ENCODE peak calls at places on chromosomes 7 and 10, in four cellular contexts. One of them, this sample, is unnamed.

GRCh38 chr10:36224431-36224985 is 582.4 kb upstream of the FZD8 start:
- DNase-seq in sigmoid colon: no peak
- DNase-seq in adrenal gland: no peak
- DNase-seq in transverse colon: no peak
- DNase-seq in this sample: no peak

GRCh38 chr10:78944658-78945333 is 124.0 kb upstream of the ZMIZ1 start:
- DNase-seq in sigmoid colon: peak; percentile 94
- DNase-seq in adrenal gland: peak; percentile 67
- DNase-seq in transverse colon: peak; percentile 56
- DNase-seq in this sample: peak; percentile 84

GRCh38 chr10:80046629-80047441 is 31.6 kb upstream of the TMEM254 start:
- DNase-seq in sigmoid colon: peak; percentile 79
- DNase-seq in adrenal gland: peak; percentile 70
- DNase-seq in transverse colon: peak; percentile 79
- DNase-seq in this sample: peak; percentile 62

GRCh38 chr10:96497391-96497790 is 16.3 kb downstream of the TLL2 start:
- DNase-seq in sigmoid colon: no peak
- DNase-seq in adrenal gland: no peak
- DNase-seq in transverse colon: no peak
- DNase-seq in this sample: no peak

GRCh38 chr7:75624134-75624832 is 114.5 kb downstream of the HIP1 start:
- DNase-seq in sigmoid colon: peak; percentile 78
- DNase-seq in adrenal gland: peak; percentile 40
- DNase-seq in transverse colon: peak; percentile 34
- DNase-seq in this sample: peak; percentile 31

GRCh38 chr7:65910237-65910636 is 37.4 kb downstream of the VKORC1L1 start:
- DNase-seq in sigmoid colon: no peak
- DNase-seq in adrenal gland: no peak
- DNase-seq in transverse colon: no peak
- DNase-seq in this sample: no peak

GRCh38 chr10:1123198-1123597 is 67.0 kb downstream of the WDR37 start:
- DNase-seq in sigmoid colon: no peak
- DNase-seq in adrenal gland: no peak
- DNase-seq in transverse colon: no peak
- DNase-seq in this sample: no peak

GRCh38 chr10:128281343-128281742 is 155.1 kb upstream of the MKI67 start:
- DNase-seq in sigmoid colon: no peak
- DNase-seq in adrenal gland: no peak
- DNase-seq in transverse colon: no peak
- DNase-seq in this sample: no peak

GRCh38 chr7:99553039-99553438 is 1.1 kb upstream of the FAM200A start:
- DNase-seq in sigmoid colon: no peak
- DNase-seq in adrenal gland: no peak
- DNase-seq in transverse colon: no peak
- DNase-seq in this sample: no peak

GRCh38 chr10:24449334-24449740 is 240.4 kb downstream of the KIAA1217 start:
- DNase-seq in sigmoid colon: no peak
- DNase-seq in adrenal gland: no peak
- DNase-seq in transverse colon: no peak
- DNase-seq in this sample: no peak

GRCh38 chr7:127189885-127190284 is 62.9 kb downstream of the GRM8 start:
- DNase-seq in sigmoid colon: no peak
- DNase-seq in adrenal gland: peak; percentile 27
- DNase-seq in transverse colon: no peak
- DNase-seq in this sample: no peak

GRCh38 chr7:79227035-79227434 is 226.4 kb downstream of the MAGI2 start:
- DNase-seq in sigmoid colon: no peak
- DNase-seq in adrenal gland: no peak
- DNase-seq in transverse colon: no peak
- DNase-seq in this sample: no peak

GRCh38 chr10:2990764-2991163 is 76.6 kb upstream of the PFKP start:
- DNase-seq in sigmoid colon: no peak
- DNase-seq in adrenal gland: no peak
- DNase-seq in transverse colon: no peak
- DNase-seq in this sample: no peak

GRCh38 chr10:126242352-126243260 is 145.7 kb downstream of the ADAM12 start:
- DNase-seq in sigmoid colon: no peak
- DNase-seq in adrenal gland: no peak
- DNase-seq in transverse colon: no peak
- DNase-seq in this sample: peak; percentile 44

GRCh38 chr7:2945171-2945570 is 98.5 kb downstream of the CARD11 start:
- DNase-seq in sigmoid colon: peak; percentile 10
- DNase-seq in adrenal gland: no peak
- DNase-seq in transverse colon: no peak
- DNase-seq in this sample: no peak

GRCh38 chr7:47394216-47394615 is 187.7 kb downstream of the TNS3 start:
- DNase-seq in sigmoid colon: peak; percentile 35
- DNase-seq in adrenal gland: no peak
- DNase-seq in transverse colon: no peak
- DNase-seq in this sample: peak; percentile 3

GRCh38 chr10:114491419-114491818 is 87.1 kb upstream of the AFAP1L2 start:
- DNase-seq in sigmoid colon: peak; percentile 81
- DNase-seq in adrenal gland: no peak
- DNase-seq in transverse colon: no peak
- DNase-seq in this sample: peak; percentile 60

GRCh38 chr7:123712619-123713018 is 36.2 kb downstream of the WASL start:
- DNase-seq in sigmoid colon: no peak
- DNase-seq in adrenal gland: no peak
- DNase-seq in transverse colon: no peak
- DNase-seq in this sample: no peak

GRCh38 chr10:103231047-103231551 is 14.6 kb upstream of the RPEL1 start:
- DNase-seq in sigmoid colon: no peak
- DNase-seq in adrenal gland: no peak
- DNase-seq in transverse colon: no peak
- DNase-seq in this sample: no peak
- H3K4me3 ChIP-seq in sigmoid colon: no peak overlapping the region
- H3K4me3 ChIP-seq in adrenal gland: no peak overlapping the region
- H3K4me3 ChIP-seq in transverse colon: no peak overlapping the region
- H3K4me3 ChIP-seq in this sample: no peak overlapping the region

GRCh38 chr10:84328303-84329093 is at the start of gene CCSER2:
- DNase-seq in sigmoid colon: peak; percentile 99
- DNase-seq in adrenal gland: peak; percentile 99
- DNase-seq in transverse colon: peak; percentile 99
- DNase-seq in this sample: peak; percentile 98
- TF ChIP-seq POLR2A in sigmoid colon: peak; percentile 28
- TF ChIP-seq POLR2A in adrenal gland: peak; percentile 93
- TF ChIP-seq POLR2A in transverse colon: peak; percentile 35
- TF ChIP-seq POLR2A in this sample: peak; percentile 97

GRCh38 chr7:27688056-27688455 is 25.4 kb upstream of the HIBADH start:
- DNase-seq in sigmoid colon: no peak
- DNase-seq in adrenal gland: no peak
- DNase-seq in transverse colon: no peak
- DNase-seq in this sample: no peak

GRCh38 chr7:27686315-27686714 is 23.6 kb upstream of the HIBADH start:
- DNase-seq in sigmoid colon: no peak
- DNase-seq in adrenal gland: no peak
- DNase-seq in transverse colon: no peak
- DNase-seq in this sample: no peak

GRCh38 chr7:27690649-27691048 is 28.0 kb upstream of the HIBADH start:
- DNase-seq in sigmoid colon: no peak
- DNase-seq in adrenal gland: no peak
- DNase-seq in transverse colon: no peak
- DNase-seq in this sample: no peak

GRCh38 chr7:27689878-27690164 is 27.1 kb upstream of the HIBADH start:
- DNase-seq in sigmoid colon: no peak
- DNase-seq in adrenal gland: no peak
- DNase-seq in transverse colon: no peak
- DNase-seq in this sample: no peak

DNA sequence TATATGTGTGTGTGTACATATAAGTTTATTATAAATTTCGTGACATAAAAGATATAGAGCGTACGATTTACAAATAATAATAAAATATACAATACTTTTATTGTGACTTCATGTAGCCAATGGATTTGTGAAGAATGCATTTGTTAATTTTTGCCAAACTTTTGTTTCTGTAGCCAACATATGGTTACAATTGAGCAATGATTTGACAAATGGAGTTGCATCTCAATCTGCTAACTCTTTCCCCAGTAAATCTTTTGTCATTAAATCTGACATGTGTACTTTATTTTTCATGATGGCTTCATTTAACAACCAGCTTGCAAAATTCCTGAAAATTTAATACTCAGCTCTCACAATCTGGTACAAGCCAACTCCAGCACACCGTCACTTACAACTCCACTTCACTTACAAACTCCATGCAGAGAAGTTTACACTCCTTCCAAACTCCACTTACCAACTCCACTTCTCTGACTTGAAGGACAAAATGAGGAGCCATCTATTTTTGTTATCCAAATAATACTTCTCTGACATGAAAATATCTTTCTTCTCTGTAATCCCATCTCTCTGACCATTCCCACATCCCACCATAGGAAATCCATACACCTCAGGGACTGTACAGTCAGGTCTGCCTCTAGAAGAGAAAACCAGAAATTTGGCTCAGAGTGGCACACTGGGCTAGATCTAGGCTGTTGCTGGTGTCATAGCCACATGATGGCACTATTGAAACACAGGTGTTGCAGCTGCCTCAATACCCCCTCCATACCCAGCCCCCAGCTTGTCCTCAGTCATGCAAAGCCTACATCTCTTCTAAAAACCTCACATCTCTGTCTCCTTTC is 26.6 kb upstream of the HIBADH start:
- DNase-seq in sigmoid colon: no peak
- DNase-seq in adrenal gland: peak; percentile 47
- DNase-seq in transverse colon: peak; percentile 17
- DNase-seq in this sample: no peak
- TF ChIP-seq CTCF in sigmoid colon: no peak
- TF ChIP-seq CTCF in adrenal gland: peak; percentile 44
- TF ChIP-seq CTCF in transverse colon: peak; percentile 24
- TF ChIP-seq CTCF in this sample: no peak

GRCh38 chr7:137262599-137262998 is 80.9 kb downstream of the PTN start:
- DNase-seq in sigmoid colon: no peak
- DNase-seq in adrenal gland: no peak
- DNase-seq in transverse colon: no peak
- DNase-seq in this sample: no peak
- H3K4me3 ChIP-seq in sigmoid colon: no peak overlapping the region
- H3K4me3 ChIP-seq in adrenal gland: no peak overlapping the region
- H3K4me3 ChIP-seq in transverse colon: no peak overlapping the region
- H3K4me3 ChIP-seq in this sample: no peak overlapping the region

GRCh38 chr7:816300-816750 is 16.0 kb upstream of the SUN1 start:
- DNase-seq in sigmoid colon: peak; percentile 99
- DNase-seq in adrenal gland: peak; percentile 98
- DNase-seq in transverse colon: peak; percentile 98
- DNase-seq in this sample: peak; percentile 98
- TF ChIP-seq POLR2A in sigmoid colon: no peak
- TF ChIP-seq POLR2A in adrenal gland: peak; percentile 74
- TF ChIP-seq POLR2A in transverse colon: peak; percentile 55
- TF ChIP-seq POLR2A in this sample: peak; percentile 94

DNA sequence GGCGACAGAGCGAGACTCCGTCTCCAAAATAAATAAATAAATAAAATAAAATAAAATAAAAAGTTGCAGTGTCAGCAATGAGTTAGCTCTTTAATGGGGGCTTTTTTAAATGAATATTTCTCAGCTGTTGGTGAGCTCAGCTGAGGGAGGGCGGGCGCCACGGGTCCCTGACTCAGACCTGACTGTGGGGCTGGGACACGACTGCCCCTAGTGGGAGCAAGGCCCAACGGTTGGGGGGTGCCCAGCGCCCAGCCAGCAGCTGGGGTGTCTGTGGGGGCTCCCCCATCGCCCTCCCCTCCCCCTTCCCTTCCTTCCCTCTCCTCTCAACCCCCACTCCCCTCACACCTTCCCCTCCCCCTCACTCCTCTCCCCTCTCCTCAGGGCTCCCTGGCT is 46.6 kb downstream of the PWWP2B start:
- DNase-seq in sigmoid colon: no peak
- DNase-seq in adrenal gland: peak; percentile 78
- DNase-seq in transverse colon: peak; percentile 66
- DNase-seq in this sample: no peak
- TF ChIP-seq CTCF in sigmoid colon: no peak
- TF ChIP-seq CTCF in adrenal gland: peak; percentile 57
- TF ChIP-seq CTCF in transverse colon: peak; percentile 47
- TF ChIP-seq CTCF in this sample: peak; percentile 32

GRCh38 chr10:104340099-104340594 is 1.9 kb upstream of the ITPRIP start:
- DNase-seq in sigmoid colon: no peak
- DNase-seq in adrenal gland: no peak
- DNase-seq in transverse colon: no peak
- DNase-seq in this sample: no peak
- H3K4me3 ChIP-seq in sigmoid colon: no peak overlapping the region
- H3K4me3 ChIP-seq in adrenal gland: no peak overlapping the region
- H3K4me3 ChIP-seq in transverse colon: no peak overlapping the region
- H3K4me3 ChIP-seq in this sample: no peak overlapping the region